ENCODE peak calls at places on chromosomes 16 and 17, in nine cellular contexts. One of them, this sample, is unnamed.

GRCh38 chr17:74654742-74655141 is 31.2 kb upstream of the CD300E start:
- DNase-seq in breast epithelium: no peak
- DNase-seq in small intestine: no peak
- DNase-seq in cardiac muscle cell: no peak
- DNase-seq in tibial artery: no peak
- DNase-seq in HL-60: no peak
- DNase-seq in left lung: no peak
- DNase-seq in BJ: no peak
- DNase-seq in AG04450: no peak
- DNase-seq in this sample: no peak

GRCh38 chr16:23587726-23588125 is 8.4 kb downstream of the NDUFAB1 start:
- DNase-seq in breast epithelium: no peak
- DNase-seq in small intestine: no peak
- DNase-seq in cardiac muscle cell: no peak
- DNase-seq in tibial artery: no peak
- DNase-seq in HL-60: no peak
- DNase-seq in left lung: no peak
- DNase-seq in BJ: peak; percentile 40
- DNase-seq in AG04450: peak; percentile 91
- DNase-seq in this sample: no peak

GRCh38 chr16:13150181-13150885 is 248.9 kb downstream of the SHISA9 start:
- DNase-seq in breast epithelium: no peak
- DNase-seq in small intestine: no peak
- DNase-seq in cardiac muscle cell: no peak
- DNase-seq in tibial artery: no peak
- DNase-seq in HL-60: no peak
- DNase-seq in left lung: no peak
- DNase-seq in BJ: no peak
- DNase-seq in AG04450: no peak
- DNase-seq in this sample: no peak

GRCh38 chr16:86635181-86635580 is 56.8 kb downstream of the FOXL1 start:
- DNase-seq in breast epithelium: no peak
- DNase-seq in small intestine: no peak
- DNase-seq in cardiac muscle cell: no peak
- DNase-seq in tibial artery: no peak
- DNase-seq in HL-60: no peak
- DNase-seq in left lung: no peak
- DNase-seq in BJ: no peak
- DNase-seq in AG04450: no peak
- DNase-seq in this sample: no peak

GRCh38 chr16:68400924-68401460 is 47.3 kb downstream of the SMPD3 start:
- DNase-seq in breast epithelium: no peak
- DNase-seq in small intestine: no peak
- DNase-seq in cardiac muscle cell: no peak
- DNase-seq in tibial artery: no peak
- DNase-seq in HL-60: no peak
- DNase-seq in left lung: no peak
- DNase-seq in BJ: no peak
- DNase-seq in AG04450: no peak
- DNase-seq in this sample: no peak

GRCh38 chr17:72120878-72121163 is at the start of gene SOX9:
- DNase-seq in breast epithelium: peak; percentile 97
- DNase-seq in small intestine: peak; percentile 98
- DNase-seq in cardiac muscle cell: peak; percentile 93
- DNase-seq in tibial artery: peak; percentile 80
- DNase-seq in HL-60: no peak
- DNase-seq in left lung: peak; percentile 85
- DNase-seq in BJ: peak; percentile 53
- DNase-seq in AG04450: peak; percentile 87
- DNase-seq in this sample: peak; percentile 94

GRCh38 chr17:73769480-73769879 is 125.2 kb upstream of the SDK2 start:
- DNase-seq in breast epithelium: no peak
- DNase-seq in small intestine: no peak
- DNase-seq in cardiac muscle cell: no peak
- DNase-seq in tibial artery: no peak
- DNase-seq in HL-60: no peak
- DNase-seq in left lung: no peak
- DNase-seq in BJ: no peak
- DNase-seq in AG04450: no peak
- DNase-seq in this sample: no peak

GRCh38 chr17:11240041-11240801 is 792 bp upstream of the SHISA6 start:
- DNase-seq in breast epithelium: no peak
- DNase-seq in small intestine: no peak
- DNase-seq in cardiac muscle cell: peak; percentile 65
- DNase-seq in tibial artery: no peak
- DNase-seq in HL-60: no peak
- DNase-seq in left lung: no peak
- DNase-seq in BJ: no peak
- DNase-seq in AG04450: no peak
- DNase-seq in this sample: no peak

GRCh38 chr17:68382582-68383085 is 74.7 kb downstream of the WIPI1 start:
- DNase-seq in breast epithelium: no peak
- DNase-seq in small intestine: no peak
- DNase-seq in cardiac muscle cell: no peak
- DNase-seq in tibial artery: no peak
- DNase-seq in HL-60: no peak
- DNase-seq in left lung: no peak
- DNase-seq in BJ: no peak
- DNase-seq in AG04450: no peak
- DNase-seq in this sample: no peak

GRCh38 chr17:801660-802059 is 19.5 kb downstream of the MRM3 start:
- DNase-seq in breast epithelium: no peak
- DNase-seq in small intestine: no peak
- DNase-seq in cardiac muscle cell: no peak
- DNase-seq in tibial artery: no peak
- DNase-seq in HL-60: no peak
- DNase-seq in left lung: no peak
- DNase-seq in BJ: no peak
- DNase-seq in AG04450: no peak
- DNase-seq in this sample: no peak

GRCh38 chr16:50505714-50506542 is 42.3 kb upstream of the NKD1 start:
- DNase-seq in breast epithelium: no peak
- DNase-seq in small intestine: no peak
- DNase-seq in cardiac muscle cell: no peak
- DNase-seq in tibial artery: no peak
- DNase-seq in HL-60: no peak
- DNase-seq in left lung: no peak
- DNase-seq in BJ: no peak
- DNase-seq in AG04450: no peak
- DNase-seq in this sample: no peak

GRCh38 chr17:9174779-9175574 is 153.7 kb downstream of the NTN1 start:
- DNase-seq in breast epithelium: no peak
- DNase-seq in small intestine: no peak
- DNase-seq in cardiac muscle cell: no peak
- DNase-seq in tibial artery: no peak
- DNase-seq in HL-60: no peak
- DNase-seq in left lung: no peak
- DNase-seq in BJ: no peak
- DNase-seq in AG04450: no peak
- DNase-seq in this sample: no peak

GRCh38 chr17:75515523-75516254 is at the start of gene CASKIN2:
- DNase-seq in breast epithelium: peak; percentile 94
- DNase-seq in small intestine: peak; percentile 91
- DNase-seq in cardiac muscle cell: peak; percentile 95
- DNase-seq in tibial artery: peak; percentile 94
- DNase-seq in HL-60: peak; percentile 61
- DNase-seq in left lung: peak; percentile 96
- DNase-seq in BJ: peak; percentile 42
- DNase-seq in AG04450: peak; percentile 70
- DNase-seq in this sample: peak; percentile 82

GRCh38 chr16:57575468-57576277 is 33.2 kb downstream of the ADGRG5 start:
- DNase-seq in breast epithelium: no peak
- DNase-seq in small intestine: no peak
- DNase-seq in cardiac muscle cell: no peak
- DNase-seq in tibial artery: no peak
- DNase-seq in HL-60: no peak
- DNase-seq in left lung: no peak
- DNase-seq in BJ: no peak
- DNase-seq in AG04450: no peak
- DNase-seq in this sample: no peak

GRCh38 chr16:12500771-12501170 is 302.9 kb downstream of the CPPED1 start:
- DNase-seq in breast epithelium: no peak
- DNase-seq in small intestine: peak; percentile 95
- DNase-seq in cardiac muscle cell: no peak
- DNase-seq in tibial artery: peak; percentile 41
- DNase-seq in HL-60: peak; percentile 5
- DNase-seq in left lung: peak; percentile 50
- DNase-seq in BJ: no peak
- DNase-seq in AG04450: no peak
- DNase-seq in this sample: no peak

DNA sequence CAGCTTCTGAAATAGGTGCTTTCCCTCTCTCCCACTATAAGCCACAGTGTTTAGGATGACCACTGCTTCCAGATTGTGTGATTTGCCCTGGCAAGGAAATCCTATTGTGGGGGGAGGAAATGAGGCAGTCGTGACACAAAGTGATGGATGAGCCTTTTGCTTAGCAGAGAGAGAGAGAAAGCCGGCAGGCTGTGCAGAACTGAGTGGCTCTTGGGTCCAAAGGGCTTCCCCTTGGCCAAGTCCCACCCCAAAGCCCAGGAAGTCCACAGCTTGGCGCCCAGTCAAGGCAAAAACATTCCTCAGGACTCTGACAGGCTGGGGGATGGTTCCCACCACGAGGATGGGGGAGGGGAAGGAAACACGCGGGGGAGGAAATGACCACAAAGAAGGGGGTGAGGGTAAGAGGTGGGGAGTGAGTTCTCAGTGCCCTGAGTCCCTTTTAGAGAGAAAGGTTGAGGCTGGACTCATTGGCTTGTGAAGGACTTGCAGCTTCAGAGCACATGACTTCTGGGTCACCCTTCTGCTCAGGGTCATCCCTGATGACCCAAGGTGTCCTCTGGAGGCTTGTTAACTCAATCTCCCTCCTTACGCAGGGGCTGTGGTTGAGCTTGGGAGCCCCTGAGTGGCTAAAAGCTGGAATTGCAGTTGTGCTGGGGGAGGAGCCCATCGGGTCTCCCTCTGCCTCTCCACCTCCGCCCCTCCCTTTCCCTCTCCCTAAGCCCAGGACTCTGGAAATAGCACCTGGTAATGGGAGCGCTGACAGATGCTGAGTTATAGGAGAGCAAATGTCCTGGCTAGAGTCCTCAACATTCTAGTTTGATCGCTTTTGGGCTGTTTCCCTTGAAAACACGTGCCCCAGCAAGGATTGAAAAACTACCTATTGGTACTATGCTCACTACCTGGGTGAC is 10.3 kb upstream of the MSL1 start:
- DNase-seq in breast epithelium: peak; percentile 91
- DNase-seq in small intestine: peak; percentile 96
- DNase-seq in cardiac muscle cell: peak; percentile 95
- DNase-seq in tibial artery: peak; percentile 96
- DNase-seq in HL-60: no peak
- DNase-seq in left lung: no peak
- DNase-seq in BJ: no peak
- DNase-seq in AG04450: peak; percentile 87
- DNase-seq in this sample: peak; percentile 88
- H3K4me3 ChIP-seq in breast epithelium: peak overlapping the region; percentile 2
- H3K4me3 ChIP-seq in small intestine: no peak overlapping the region
- H3K4me3 ChIP-seq in cardiac muscle cell: no peak overlapping the region
- H3K4me3 ChIP-seq in tibial artery: peak overlapping the region; percentile 2
- H3K4me3 ChIP-seq in HL-60: no peak overlapping the region
- H3K4me3 ChIP-seq in left lung: no peak overlapping the region
- H3K4me3 ChIP-seq in BJ: no peak overlapping the region
- H3K4me3 ChIP-seq in AG04450: peak overlapping the region; percentile 14
- H3K4me3 ChIP-seq in this sample: no peak overlapping the region

DNA sequence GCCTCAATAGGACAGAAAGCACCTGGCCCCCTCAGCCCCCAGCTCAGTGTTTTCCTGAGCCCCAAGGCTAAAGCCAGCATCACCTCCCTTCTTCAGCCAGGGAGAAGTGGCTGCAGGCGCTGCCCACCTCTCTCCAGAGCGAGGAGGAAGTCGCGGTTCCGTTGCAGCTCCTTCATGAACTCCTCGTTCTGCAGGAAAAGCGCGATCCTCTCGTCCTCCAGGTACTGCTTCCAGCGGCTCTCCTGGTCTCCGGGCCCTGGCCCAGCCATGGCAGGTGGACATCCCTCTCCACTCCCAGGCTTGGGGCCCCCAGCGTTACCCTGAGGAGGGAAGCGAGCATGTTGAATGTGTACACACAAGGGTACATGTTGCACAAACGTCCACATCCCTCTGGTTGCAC is 22.7 kb upstream of the MRPS23 start:
- DNase-seq in breast epithelium: no peak
- DNase-seq in small intestine: no peak
- DNase-seq in cardiac muscle cell: no peak
- DNase-seq in tibial artery: no peak
- DNase-seq in HL-60: no peak
- DNase-seq in left lung: no peak
- DNase-seq in BJ: no peak
- DNase-seq in AG04450: no peak
- DNase-seq in this sample: no peak
- H3K4me3 ChIP-seq in breast epithelium: no peak overlapping the region
- H3K4me3 ChIP-seq in small intestine: no peak overlapping the region
- H3K4me3 ChIP-seq in cardiac muscle cell: no peak overlapping the region
- H3K4me3 ChIP-seq in tibial artery: no peak overlapping the region
- H3K4me3 ChIP-seq in HL-60: no peak overlapping the region
- H3K4me3 ChIP-seq in left lung: no peak overlapping the region
- H3K4me3 ChIP-seq in BJ: no peak overlapping the region
- H3K4me3 ChIP-seq in AG04450: no peak overlapping the region
- H3K4me3 ChIP-seq in this sample: no peak overlapping the region

GRCh38 chr16:3095869-3096268 is 3.2 kb downstream of the ZSCAN10 start:
- DNase-seq in breast epithelium: no peak
- DNase-seq in small intestine: no peak
- DNase-seq in cardiac muscle cell: no peak
- DNase-seq in tibial artery: no peak
- DNase-seq in HL-60: peak; percentile 62
- DNase-seq in left lung: no peak
- DNase-seq in BJ: no peak
- DNase-seq in AG04450: no peak
- DNase-seq in this sample: peak; percentile 88
- H3K4me3 ChIP-seq in breast epithelium: no peak overlapping the region
- H3K4me3 ChIP-seq in small intestine: no peak overlapping the region
- H3K4me3 ChIP-seq in cardiac muscle cell: no peak overlapping the region
- H3K4me3 ChIP-seq in tibial artery: no peak overlapping the region
- H3K4me3 ChIP-seq in HL-60: no peak overlapping the region
- H3K4me3 ChIP-seq in left lung: no peak overlapping the region
- H3K4me3 ChIP-seq in BJ: no peak overlapping the region
- H3K4me3 ChIP-seq in AG04450: no peak overlapping the region
- H3K4me3 ChIP-seq in this sample: no peak overlapping the region

GRCh38 chr16:27558434-27558833 is 8.5 kb downstream of the KATNIP start:
- DNase-seq in breast epithelium: no peak
- DNase-seq in small intestine: no peak
- DNase-seq in cardiac muscle cell: no peak
- DNase-seq in tibial artery: no peak
- DNase-seq in HL-60: no peak
- DNase-seq in left lung: no peak
- DNase-seq in BJ: no peak
- DNase-seq in AG04450: no peak
- DNase-seq in this sample: no peak
- H3K4me3 ChIP-seq in breast epithelium: no peak overlapping the region
- H3K4me3 ChIP-seq in small intestine: no peak overlapping the region
- H3K4me3 ChIP-seq in cardiac muscle cell: no peak overlapping the region
- H3K4me3 ChIP-seq in tibial artery: no peak overlapping the region
- H3K4me3 ChIP-seq in HL-60: no peak overlapping the region
- H3K4me3 ChIP-seq in left lung: no peak overlapping the region
- H3K4me3 ChIP-seq in BJ: no peak overlapping the region
- H3K4me3 ChIP-seq in AG04450: no peak overlapping the region
- H3K4me3 ChIP-seq in this sample: no peak overlapping the region

GRCh38 chr16:71629617-71630016 is 3.6 kb downstream of the MARVELD3 start:
- DNase-seq in breast epithelium: no peak
- DNase-seq in small intestine: peak; percentile 54
- DNase-seq in cardiac muscle cell: no peak
- DNase-seq in tibial artery: no peak
- DNase-seq in HL-60: no peak
- DNase-seq in left lung: no peak
- DNase-seq in BJ: no peak
- DNase-seq in AG04450: no peak
- DNase-seq in this sample: no peak
- H3K4me3 ChIP-seq in breast epithelium: no peak overlapping the region
- H3K4me3 ChIP-seq in small intestine: no peak overlapping the region
- H3K4me3 ChIP-seq in cardiac muscle cell: no peak overlapping the region
- H3K4me3 ChIP-seq in tibial artery: no peak overlapping the region
- H3K4me3 ChIP-seq in HL-60: no peak overlapping the region
- H3K4me3 ChIP-seq in left lung: no peak overlapping the region
- H3K4me3 ChIP-seq in BJ: no peak overlapping the region
- H3K4me3 ChIP-seq in AG04450: no peak overlapping the region
- H3K4me3 ChIP-seq in this sample: no peak overlapping the region

This sample was measured in GM12865.